ENCODE peak calls at places on chromosome 18, in ten cellular contexts. B is amniotic stem cell; S is Calu3; G is T-helper 9 cell; M is frontal cortex; Y is naive thymus-derived CD4-positive, alpha-beta T cell; R is activated T-cell treated with anti-CD3 and anti-CD28 coated beads for 1 hour; Q is cardiac muscle cell; I is T-helper 1 cell; P is iris pigment epithelial cell. W is an unnamed sample.

GRCh38 chr18:43934322-43935050 is 657.2 kb upstream of the SYT4 start:
- DNase-seq in M (no peak), R (no peak), I (no peak), Q (no peak), Y (no peak), G (no peak), S (no peak), P (no peak), B (no peak), W (no peak)

GRCh38 chr18:67766930-67767329 is 250.4 kb upstream of the DSEL start:
- DNase-seq in Y (no peak), G (no peak), M (no peak), R (no peak), B (peak; percentile 38), P (peak; percentile 98), I (no peak), Q (no peak), S (peak; percentile 41), W (peak; percentile 97)

GRCh38 chr18:37441821-37442220 is 123.8 kb downstream of the CELF4 start:
- DNase-seq in Y (no peak), R (no peak), G (no peak), S (no peak), I (no peak), P (no peak), M (no peak), Q (no peak), B (no peak), W (no peak)

GRCh38 chr18:72652990-72653593 is 109.0 kb upstream of the CBLN2 start:
- DNase-seq in M (no peak), B (peak; percentile 1), Y (peak; percentile 4), R (no peak), S (peak; percentile 56), G (no peak), I (peak; percentile 9), P (peak; percentile 4), Q (peak; percentile 49), W (peak; percentile 11)

GRCh38 chr18:62987859-62988258 is 272.5 kb downstream of the PHLPP1 start:
- DNase-seq in P (no peak), B (no peak), R (no peak), G (no peak), M (no peak), Y (no peak), I (no peak), Q (no peak), S (no peak), W (no peak)

GRCh38 chr18:42114310-42114943 is 159.4 kb downstream of the PIK3C3 start:
- DNase-seq in Y (peak; percentile 55), M (peak; percentile 14), R (peak; percentile 7), B (peak; percentile 66), P (peak; percentile 72), Q (peak; percentile 87), S (peak; percentile 70), G (peak; percentile 24), I (peak; percentile 78), W (peak; percentile 77)

GRCh38 chr18:77042583-77042982 is 90.0 kb downstream of the MBP start:
- DNase-seq in Q (no peak), B (no peak), Y (no peak), I (no peak), P (no peak), M (no peak), R (no peak), G (no peak), S (no peak), W (no peak)

GRCh38 chr18:76338088-76338487 is 157.0 kb downstream of the ZNF516 start:
- DNase-seq in I (no peak), B (no peak), R (no peak), S (no peak), Q (no peak), G (no peak), M (no peak), Y (no peak), P (no peak), W (no peak)

GRCh38 chr18:31273812-31274527 is 44.0 kb upstream of the DSG1 start:
- DNase-seq in Y (no peak), R (no peak), Q (no peak), M (no peak), S (no peak), G (no peak), I (no peak), B (no peak), P (no peak), W (no peak)

GRCh38 chr18:52090005-52090404 is 250.0 kb upstream of the DCC start:
- DNase-seq in P (no peak), B (no peak), M (no peak), Q (no peak), R (no peak), G (no peak), Y (no peak), I (no peak), S (no peak), W (no peak)

GRCh38 chr18:48367557-48367956 is 41.6 kb downstream of the ZBTB7C start:
- DNase-seq in P (no peak), R (no peak), M (no peak), Q (no peak), I (no peak), G (no peak), S (no peak), Y (no peak), B (no peak), W (no peak)

GRCh38 chr18:34158881-34159690 is 65.6 kb downstream of the NOL4 start:
- DNase-seq in R (no peak), B (no peak), S (no peak), I (no peak), P (peak; percentile 1), M (peak; percentile 22), G (no peak), Y (no peak), Q (peak; percentile 83), W (peak; percentile 5)

GRCh38 chr18:1050012-1050657 is 145.5 kb downstream of the ADCYAP1 start:
- DNase-seq in B (no peak), S (no peak), Y (no peak), P (peak; percentile 8), Q (no peak), R (no peak), I (no peak), G (no peak), M (no peak), W (peak; percentile 45)

GRCh38 chr18:59516356-59517155 is 157.5 kb upstream of the LMAN1 start:
- DNase-seq in Q (peak; percentile 80), Y (no peak), P (peak; percentile 95), I (no peak), M (no peak), R (no peak), B (peak; percentile 32), G (no peak), S (peak; percentile 53), W (peak; percentile 80)

W was measured in fibroblast of mammary gland.